ENCODE peak calls at places on chromosomes 16 and 17, in five cellular contexts. One of them, this sample, is unnamed.

GRCh38 chr17:1091885-1092284 is 87.9 kb downstream of the ABR start:
- DNase-seq in NK-92 treated with Interleukin-12 subunit alpha and Interleukin-12 subunit beta, amount 100 ng/mL, for 24 hours: no peak
- DNase-seq in fibroblast of the conjunctiva: no peak
- DNase-seq in B cell: no peak
- DNase-seq in NCI-H774: no peak
- DNase-seq in this sample: no peak

GRCh38 chr17:49547566-49547965 is 28.1 kb upstream of the NXPH3 start:
- DNase-seq in NCI-H774: no peak
- DNase-seq in B cell: no peak
- DNase-seq in fibroblast of the conjunctiva: no peak
- DNase-seq in NK-92 treated with Interleukin-12 subunit alpha and Interleukin-12 subunit beta, amount 100 ng/mL, for 24 hours: no peak
- DNase-seq in this sample: no peak

GRCh38 chr16:78005881-78006280 is 16.5 kb upstream of the CLEC3A start:
- DNase-seq in NCI-H774: no peak
- DNase-seq in B cell: no peak
- DNase-seq in fibroblast of the conjunctiva: no peak
- DNase-seq in NK-92 treated with Interleukin-12 subunit alpha and Interleukin-12 subunit beta, amount 100 ng/mL, for 24 hours: no peak
- DNase-seq in this sample: no peak

GRCh38 chr17:58338907-58339774 is 10.5 kb upstream of the TSPOAP1 start:
- DNase-seq in NCI-H774: no peak
- DNase-seq in B cell: peak; percentile 67
- DNase-seq in NK-92 treated with Interleukin-12 subunit alpha and Interleukin-12 subunit beta, amount 100 ng/mL, for 24 hours: peak; percentile 82
- DNase-seq in fibroblast of the conjunctiva: no peak
- DNase-seq in this sample: no peak

GRCh38 chr17:82603981-82604448 is 44.2 kb downstream of the WDR45B start:
- DNase-seq in NK-92 treated with Interleukin-12 subunit alpha and Interleukin-12 subunit beta, amount 100 ng/mL, for 24 hours: no peak
- DNase-seq in NCI-H774: no peak
- DNase-seq in B cell: no peak
- DNase-seq in fibroblast of the conjunctiva: no peak
- DNase-seq in this sample: no peak

GRCh38 chr17:28889996-28890395 is 7.5 kb downstream of the FLOT2 start:
- DNase-seq in NK-92 treated with Interleukin-12 subunit alpha and Interleukin-12 subunit beta, amount 100 ng/mL, for 24 hours: no peak
- DNase-seq in fibroblast of the conjunctiva: no peak
- DNase-seq in NCI-H774: no peak
- DNase-seq in B cell: no peak
- DNase-seq in this sample: no peak

GRCh38 chr17:18999911-19000310 is 4.7 kb downstream of the FAM83G start:
- DNase-seq in B cell: no peak
- DNase-seq in NCI-H774: no peak
- DNase-seq in fibroblast of the conjunctiva: no peak
- DNase-seq in NK-92 treated with Interleukin-12 subunit alpha and Interleukin-12 subunit beta, amount 100 ng/mL, for 24 hours: no peak
- DNase-seq in this sample: no peak

GRCh38 chr17:82170412-82170961 is 42.2 kb downstream of the CCDC57 start:
- DNase-seq in B cell: no peak
- DNase-seq in fibroblast of the conjunctiva: no peak
- DNase-seq in NCI-H774: no peak
- DNase-seq in NK-92 treated with Interleukin-12 subunit alpha and Interleukin-12 subunit beta, amount 100 ng/mL, for 24 hours: no peak
- DNase-seq in this sample: no peak

GRCh38 chr17:10699861-10700260 is 2.5 kb downstream of the ADPRM start:
- DNase-seq in NCI-H774: no peak
- DNase-seq in NK-92 treated with Interleukin-12 subunit alpha and Interleukin-12 subunit beta, amount 100 ng/mL, for 24 hours: no peak
- DNase-seq in fibroblast of the conjunctiva: no peak
- DNase-seq in B cell: peak; percentile 20
- DNase-seq in this sample: no peak

GRCh38 chr17:44610871-44611270 is 45.4 kb upstream of the MEIOC start:
- DNase-seq in fibroblast of the conjunctiva: no peak
- DNase-seq in NCI-H774: no peak
- DNase-seq in NK-92 treated with Interleukin-12 subunit alpha and Interleukin-12 subunit beta, amount 100 ng/mL, for 24 hours: no peak
- DNase-seq in B cell: no peak
- DNase-seq in this sample: no peak